ENCODE peak calls at places on chromosomes 1 and 21, in eight cellular contexts. A is K562, T is prostate gland, G is NB4, E is WTC11, F is foreskin fibroblast, X is tibial artery, Z is RWPE1. D is an unnamed sample.

GRCh38 chr1:229079196-229079595 is 191.7 kb upstream of the RAB4A start:
- DNase-seq in T (no peak), F (no peak), G (no peak), Z (no peak), A (no peak), E (no peak), X (no peak), D (no peak)

GRCh38 chr1:21292991-21293536 is 2.8 kb upstream of the ECE1 start:
- DNase-seq in Z (no peak), E (no peak), T (no peak), G (no peak), F (no peak), X (no peak), A (no peak), D (no peak)

GRCh38 chr1:150516050-150516591 is 569 bp downstream of the FALEC start:
- DNase-seq in A (peak), G (peak), F (peak), Z (no peak), E (no peak), X (no peak), T (no peak), D (no peak)

GRCh38 chr1:84171471-84171870 is 27.4 kb downstream of the PRKACB start:
- DNase-seq in X (no peak), G (no peak), T (no peak), A (no peak), Z (no peak), E (no peak), F (no peak), D (no peak)

GRCh38 chr1:185480545-185480944 is 163.5 kb upstream of the IVNS1ABP start:
- DNase-seq in G (peak), T (no peak), F (no peak), X (no peak), E (no peak), A (no peak), Z (no peak), D (no peak)

GRCh38 chr1:51877434-51878306 is 857 bp downstream of the NRDC start:
- DNase-seq in X (no peak), A (peak), Z (peak), F (peak), E (no peak), G (peak), T (peak), D (no peak)

GRCh38 chr1:244422174-244422573 is 29.5 kb downstream of the ADSS2 start:
- DNase-seq in X (no peak), Z (no peak), F (no peak), E (no peak), G (no peak), T (no peak), A (no peak), D (no peak)

GRCh38 chr1:37657620-37658412 is 23.1 kb upstream of the RSPO1 start:
- DNase-seq in E (no peak), F (peak), A (no peak), T (no peak), G (no peak), X (no peak), Z (no peak), D (no peak)

GRCh38 chr1:231385118-231385748 is 36.9 kb downstream of the EGLN1 start:
- DNase-seq in F (no peak), Z (peak), X (no peak), G (no peak), A (no peak), E (no peak), T (no peak), D (no peak)

GRCh38 chr1:30697977-30698376 is 25.4 kb downstream of the MATN1 start:
- DNase-seq in X (peak), G (no peak), F (peak), E (no peak), T (no peak), Z (peak), A (no peak), D (no peak)

GRCh38 chr1:2030076-2030870 is 11.1 kb downstream of the GABRD start:
- DNase-seq in F (no peak), A (no peak), X (no peak), T (no peak), E (no peak), Z (no peak), G (no peak), D (no peak)

GRCh38 chr1:89047734-89048133 is 17.3 kb downstream of the GBP1 start:
- DNase-seq in T (no peak), F (no peak), G (no peak), Z (no peak), A (no peak), E (no peak), X (no peak), D (no peak)

GRCh38 chr1:43783096-43783670 is 75.8 kb downstream of the ST3GAL3 start:
- DNase-seq in A (no peak), E (no peak), G (no peak), Z (no peak), X (no peak), T (no peak), F (no peak), D (no peak)

GRCh38 chr1:16607433-16607851 is 5.9 kb downstream of the NBPF1 start:
- DNase-seq in A (no peak), G (no peak), T (no peak), Z (no peak), F (no peak), X (no peak), E (no peak), D (no peak)

GRCh38 chr1:201896951-201897391 is 8.3 kb downstream of the SHISA4 start:
- DNase-seq in X (peak), Z (no peak), A (no peak), G (no peak), E (no peak), F (peak), T (no peak), D (no peak)

GRCh38 chr1:30845237-30845636 is 63.3 kb downstream of the SDC3 start:
- DNase-seq in A (no peak), Z (no peak), G (no peak), F (no peak), X (no peak), E (no peak), T (no peak), D (peak)

GRCh38 chr21:25133939-25134338 is 473.3 kb downstream of the MRPL39 start:
- DNase-seq in X (no peak), Z (no peak), E (no peak), T (no peak), F (no peak), G (no peak), A (no peak), D (no peak)

GRCh38 chr1:1348420-1349255 is 580 bp downstream of the DVL1 start:
- DNase-seq in T (no peak), X (peak), Z (no peak), A (peak), E (no peak), F (peak), G (peak), D (no peak)

GRCh38 chr1:25671929-25672328 is 55.3 kb downstream of the MAN1C1 start:
- DNase-seq in F (no peak), T (no peak), E (no peak), G (no peak), X (no peak), A (no peak), Z (no peak), D (no peak)

GRCh38 chr1:101769520-101769919 is 227.2 kb downstream of the OLFM3 start:
- DNase-seq in Z (no peak), X (no peak), T (no peak), E (no peak), G (peak), F (peak), A (no peak), D (no peak)

GRCh38 chr1:244054247-244054923 is 3.3 kb downstream of the ZBTB18 start:
- DNase-seq in E (no peak), Z (no peak), X (no peak), T (no peak), G (no peak), A (no peak), F (no peak), D (no peak)

GRCh38 chr1:182725264-182725965 is 41.0 kb upstream of the RGS8 start:
- DNase-seq in A (no peak), Z (no peak), G (no peak), E (no peak), F (peak), X (no peak), T (no peak), D (no peak)

DNA sequence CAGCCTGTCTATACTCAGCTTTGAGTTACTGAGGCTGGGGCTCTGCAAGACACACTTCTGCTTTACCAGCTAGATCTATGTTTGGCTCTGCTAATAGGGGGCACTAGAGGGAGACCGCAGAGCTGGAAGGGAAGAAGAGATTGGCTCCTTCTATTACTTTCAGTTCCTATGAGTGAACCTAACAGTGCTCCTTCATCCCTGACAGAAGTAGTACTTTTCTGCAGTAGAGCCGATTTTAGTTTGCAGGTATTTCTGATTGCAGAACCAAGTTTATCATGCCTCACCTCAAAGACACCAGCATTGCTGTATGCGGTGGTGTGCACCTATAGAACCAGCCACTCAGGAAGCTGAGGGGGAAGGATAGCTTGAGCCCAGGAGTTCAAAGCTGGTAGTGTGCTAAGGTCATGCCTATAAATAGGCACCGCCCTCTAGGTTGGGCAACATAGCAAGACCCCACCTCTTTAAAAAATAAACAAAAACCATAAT is 5.7 kb upstream of the ZDHHC18 start:
- DNase-seq in T (no peak), G (peak), E (no peak), Z (no peak), X (no peak), A (peak), F (no peak), D (peak)
- TF ChIP-seq CTCF in T (no peak), G (peak), E (no peak), Z (no peak), X (no peak), A (peak), F (no peak), D (peak)

GRCh38 chr1:59900640-59901039 is 25.9 kb downstream of the CYP2J2 start:
- DNase-seq in G (no peak), X (no peak), A (no peak), T (no peak), Z (no peak), F (peak), E (peak), D (no peak)
- TF ChIP-seq CTCF in G (no peak), X (no peak), A (no peak), T (no peak), Z (no peak), F (no peak), E (no peak), D (no peak)

DNA sequence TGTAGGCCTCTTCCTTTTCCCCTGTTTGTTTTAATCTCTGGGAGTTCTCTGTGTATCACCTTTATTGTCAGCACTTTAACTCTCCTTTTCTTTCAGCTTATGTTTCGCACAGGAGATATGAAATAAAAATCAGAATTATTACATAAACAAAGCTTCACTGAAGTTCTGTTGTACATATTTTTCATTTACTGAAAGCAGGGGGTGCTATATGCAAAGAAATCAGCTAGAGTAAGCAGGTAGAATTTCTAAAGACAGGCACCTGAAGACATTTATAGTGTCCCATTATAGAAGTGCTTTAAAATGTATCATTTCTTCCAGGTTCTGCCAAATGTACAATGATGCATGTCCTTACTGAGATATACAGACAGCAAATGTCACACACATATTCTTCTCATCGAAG is 585.0 kb downstream of the PLA2G4A start:
- DNase-seq in A (no peak), E (no peak), Z (peak), X (no peak), G (no peak), F (peak), T (no peak), D (no peak)
- TF ChIP-seq CTCF in A (no peak), E (peak), Z (no peak), X (no peak), G (no peak), F (no peak), T (peak), D (no peak)

GRCh38 chr1:117590273-117590925 is 15.4 kb upstream of the TENT5C start:
- DNase-seq in A (no peak), X (no peak), F (peak), G (no peak), Z (no peak), E (no peak), T (no peak), D (no peak)
- TF ChIP-seq CTCF in A (peak), X (no peak), F (no peak), G (no peak), Z (no peak), E (no peak), T (no peak), D (no peak)

GRCh38 chr1:175749075-175749474 is 5.7 kb upstream of the TNR start:
- DNase-seq in E (no peak), X (no peak), F (no peak), A (no peak), T (no peak), G (no peak), Z (no peak), D (no peak)

GRCh38 chr1:175742790-175743459 is 470 bp downstream of the TNR start:
- DNase-seq in T (no peak), E (peak), F (peak), G (peak), A (peak), X (no peak), Z (peak), D (no peak)

GRCh38 chr1:175750366-175751111 is 7.1 kb upstream of the TNR start:
- DNase-seq in A (no peak), E (no peak), T (no peak), Z (no peak), X (no peak), F (no peak), G (no peak), D (no peak)

DNA sequence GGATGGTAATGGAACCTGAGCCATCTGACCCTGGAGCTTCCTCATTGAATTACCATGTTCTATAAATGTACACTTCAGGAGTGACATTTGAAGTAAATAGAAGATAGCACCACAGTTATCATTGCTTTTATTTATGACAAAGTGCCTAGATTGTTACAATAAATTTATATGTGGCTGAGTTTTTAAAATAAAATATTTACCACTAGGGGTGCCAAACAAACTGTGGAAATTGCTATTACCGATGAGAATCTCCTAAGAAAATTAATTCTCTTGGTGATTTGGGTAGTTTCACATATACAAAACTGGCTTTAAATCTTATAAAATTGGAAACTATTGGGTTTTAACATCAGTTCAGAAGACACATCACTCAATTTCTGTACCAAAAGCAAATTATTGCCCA is 1.4 kb upstream of the TNR start:
- DNase-seq in Z (no peak), A (no peak), X (no peak), T (no peak), G (no peak), E (no peak), F (no peak), D (no peak)
- TF ChIP-seq CTCF in Z (peak), A (no peak), X (no peak), T (no peak), G (no peak), E (no peak), F (no peak), D (no peak)